ENCODE peak calls at places on chromosomes 6 and 20, in eight cellular contexts. T, L, W, I, S, B, P and G are unnamed samples.

GRCh38 chr6:20692023-20692422 is 157.8 kb downstream of the CDKAL1 start:
- DNase-seq in T (no peak), L (no peak), W (no peak), I (no peak), S (no peak), B (no peak), P (no peak), G (no peak)

GRCh38 chr6:22247916-22248482 is 48.8 kb downstream of the PRL start:
- DNase-seq in T (no peak), L (no peak), W (no peak), I (no peak), S (no peak), B (no peak), P (no peak), G (no peak)

GRCh38 chr6:139439278-139439813 is 64.9 kb upstream of the CITED2 start:
- DNase-seq in T (no peak), L (no peak), W (no peak), I (no peak), S (no peak), B (no peak), P (peak), G (no peak)

GRCh38 chr20:5078399-5078958 is 41.3 kb downstream of the PCNA start:
- DNase-seq in T (peak), L (no peak), W (peak), I (no peak), S (peak), B (peak), P (peak), G (no peak)

GRCh38 chr6:42025066-42025789 is 25.1 kb upstream of the TAF8 start:
- DNase-seq in T (peak), L (no peak), W (no peak), I (no peak), S (no peak), B (no peak), P (no peak), G (no peak)

GRCh38 chr6:137362878-137363804 is 131.1 kb downstream of the OLIG3 start:
- DNase-seq in T (no peak), L (no peak), W (no peak), I (no peak), S (no peak), B (no peak), P (no peak), G (no peak)

GRCh38 chr6:110886555-110887167 is 12.1 kb downstream of the AMD1 start:
- DNase-seq in T (no peak), L (no peak), W (no peak), I (no peak), S (no peak), B (no peak), P (no peak), G (no peak)

GRCh38 chr20:31494131-31494530 is 19.0 kb downstream of the REM1 start:
- DNase-seq in T (no peak), L (no peak), W (peak), I (peak), S (peak), B (peak), P (peak), G (no peak)

GRCh38 chr20:36866681-36867485 is 9.1 kb upstream of the TLDC2 start:
- DNase-seq in T (no peak), L (peak), W (no peak), I (no peak), S (no peak), B (no peak), P (peak), G (no peak)

GRCh38 chr6:31114970-31115849 is 610 bp downstream of the PSORS1C1 start:
- DNase-seq in T (no peak), L (peak), W (no peak), I (peak), S (peak), B (peak), P (peak), G (no peak)

GRCh38 chr20:38076548-38076947 is 43.0 kb downstream of the RPRD1B start:
- DNase-seq in T (no peak), L (no peak), W (no peak), I (no peak), S (no peak), B (no peak), P (no peak), G (no peak)

GRCh38 chr20:38222231-38222922 is 38.2 kb downstream of the KIAA1755 start:
- DNase-seq in T (no peak), L (peak), W (peak), I (no peak), S (peak), B (peak), P (peak), G (peak)

GRCh38 chr20:47358672-47359532 is 2.4 kb upstream of the ZMYND8 start:
- DNase-seq in T (no peak), L (peak), W (peak), I (peak), S (peak), B (peak), P (peak), G (peak)

GRCh38 chr6:168188974-168189678 is 110.1 kb upstream of the FRMD1 start:
- DNase-seq in T (no peak), L (no peak), W (peak), I (no peak), S (no peak), B (no peak), P (no peak), G (no peak)

GRCh38 chr6:32933661-32934085 is 7.2 kb downstream of the HLA-DMB start:
- DNase-seq in T (peak), L (peak), W (peak), I (no peak), S (peak), B (peak), P (peak), G (peak)

GRCh38 chr20:60254901-60255411 is 296.7 kb downstream of the CDH26 start:
- DNase-seq in T (no peak), L (peak), W (peak), I (no peak), S (no peak), B (no peak), P (peak), G (no peak)

GRCh38 chr6:140140891-140141290 is 766.4 kb upstream of the CITED2 start:
- DNase-seq in T (no peak), L (no peak), W (no peak), I (no peak), S (no peak), B (no peak), P (no peak), G (no peak)

GRCh38 chr20:53276143-53276542 is 304.0 kb downstream of the TSHZ2 start:
- DNase-seq in T (no peak), L (no peak), W (no peak), I (no peak), S (no peak), B (no peak), P (no peak), G (no peak)

GRCh38 chr6:13453771-13454251 is 33.6 kb downstream of the GFOD1 start:
- DNase-seq in T (peak), L (peak), W (no peak), I (peak), S (peak), B (peak), P (peak), G (no peak)

GRCh38 chr6:33213166-33213988 is 5.1 kb downstream of the RING1 start:
- DNase-seq in T (no peak), L (no peak), W (peak), I (no peak), S (peak), B (no peak), P (peak), G (no peak)

GRCh38 chr6:132400641-132401119 is 595 bp downstream of the MOXD1 start:
- DNase-seq in T (no peak), L (no peak), W (no peak), I (no peak), S (peak), B (no peak), P (peak), G (no peak)

GRCh38 chr6:142885182-142885867 is 59.7 kb downstream of the HIVEP2 start:
- DNase-seq in T (peak), L (peak), W (peak), I (peak), S (peak), B (peak), P (peak), G (no peak)

GRCh38 chr6:27503436-27504030 is 30.6 kb upstream of the ZNF184 start:
- DNase-seq in T (peak), L (peak), W (peak), I (peak), S (peak), B (no peak), P (peak), G (peak)

GRCh38 chr6:138682722-138683521 is 90.6 kb upstream of the CCDC28A start:
- DNase-seq in T (no peak), L (peak), W (no peak), I (peak), S (peak), B (no peak), P (peak), G (no peak)

GRCh38 chr6:136607204-136607931 is 57.1 kb upstream of the MAP7 start:
- DNase-seq in T (no peak), L (no peak), W (no peak), I (no peak), S (no peak), B (no peak), P (peak), G (no peak)

GRCh38 chr20:49312661-49313060 is 34.8 kb upstream of the ZNFX1 start:
- DNase-seq in T (no peak), L (no peak), W (no peak), I (no peak), S (no peak), B (no peak), P (no peak), G (no peak)

GRCh38 chr6:130206474-130206873 is 16.3 kb downstream of the SAMD3 start:
- DNase-seq in T (no peak), L (no peak), W (no peak), I (no peak), S (no peak), B (no peak), P (no peak), G (no peak)

GRCh38 chr6:128239898-128240509 is 280.4 kb downstream of the PTPRK start:
- DNase-seq in T (peak), L (no peak), W (no peak), I (no peak), S (no peak), B (no peak), P (no peak), G (no peak)

GRCh38 chr6:109383438-109383940 is 1.2 kb upstream of the CD164 start:
- DNase-seq in T (no peak), L (no peak), W (no peak), I (no peak), S (no peak), B (no peak), P (no peak), G (no peak)
- TF ChIP-seq CTCF in T (no peak), L (no peak), W (no peak), I (no peak), S (no peak), B (no peak), P (no peak), G (no peak)

GRCh38 chr6:135062735-135063134 is 8.1 kb upstream of the HBS1L start:
- DNase-seq in T (no peak), L (no peak), W (no peak), I (no peak), S (no peak), B (no peak), P (peak), G (no peak)
- TF ChIP-seq CTCF in T (no peak), L (no peak), W (no peak), I (peak), S (no peak), B (no peak), P (no peak), G (no peak)

GRCh38 chr20:16052406-16052805 is 520.8 kb downstream of the KIF16B start:
- DNase-seq in T (no peak), L (no peak), W (no peak), I (no peak), S (no peak), B (no peak), P (no peak), G (no peak)

GRCh38 chr20:16051968-16052367 is 521.3 kb downstream of the KIF16B start:
- DNase-seq in T (no peak), L (no peak), W (no peak), I (no peak), S (no peak), B (no peak), P (no peak), G (no peak)

GRCh38 chr20:16049478-16050093 is 523.7 kb downstream of the KIF16B start:
- DNase-seq in T (no peak), L (no peak), W (no peak), I (no peak), S (no peak), B (no peak), P (no peak), G (no peak)

DNA sequence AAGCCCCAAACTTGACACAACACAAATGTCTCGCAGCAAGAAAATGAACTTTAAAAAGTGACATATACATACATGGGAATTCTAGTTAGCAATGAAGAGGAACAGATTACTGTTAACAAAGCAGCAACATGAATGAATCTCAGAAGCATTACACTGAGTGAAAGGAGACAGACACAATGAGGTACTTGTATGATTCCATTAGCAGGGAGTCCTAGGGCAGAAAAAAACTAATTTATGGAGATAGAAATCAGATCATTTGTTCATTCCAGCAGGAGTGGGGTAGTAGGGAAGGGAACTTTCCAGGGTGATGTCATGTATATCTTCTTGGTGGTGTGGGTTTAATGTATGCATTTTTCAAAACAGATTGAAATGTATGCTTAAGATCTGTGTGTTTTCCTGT is 524.4 kb downstream of the KIF16B start:
- DNase-seq in T (no peak), L (no peak), W (no peak), I (no peak), S (no peak), B (no peak), P (no peak), G (no peak)
- TF ChIP-seq CTCF in T (no peak), L (no peak), W (no peak), I (no peak), S (no peak), B (no peak), P (no peak), G (no peak)

GRCh38 chr20:41466836-41467619 is 100.4 kb upstream of the EMILIN3 start:
- DNase-seq in T (no peak), L (no peak), W (no peak), I (no peak), S (no peak), B (no peak), P (no peak), G (no peak)
- TF ChIP-seq CTCF in T (no peak), L (no peak), W (no peak), I (peak), S (peak), B (peak), P (no peak), G (no peak)

DNA sequence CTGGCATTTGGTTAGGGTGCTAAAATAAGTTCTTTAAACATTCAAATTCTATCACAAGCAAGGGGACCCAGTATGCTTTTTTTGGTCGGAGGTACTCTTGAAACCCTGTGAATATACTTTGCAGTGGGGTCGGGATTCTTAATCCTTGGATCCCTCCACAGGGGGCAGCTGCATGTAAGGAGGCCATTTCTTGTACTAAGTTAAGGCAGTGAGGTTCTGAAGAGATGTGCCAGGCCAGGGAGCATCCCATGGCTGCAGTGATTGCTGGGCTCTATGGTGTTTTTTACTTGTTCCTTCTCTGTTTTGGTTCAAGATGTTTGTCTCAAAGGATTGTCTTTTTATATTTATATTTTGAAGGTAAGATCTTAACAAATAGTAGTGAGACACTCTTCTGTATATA is 50.4 kb downstream of the TOP1 start:
- DNase-seq in T (no peak), L (no peak), W (no peak), I (no peak), S (no peak), B (no peak), P (no peak), G (no peak)
- TF ChIP-seq CTCF in T (no peak), L (no peak), W (no peak), I (no peak), S (no peak), B (no peak), P (no peak), G (no peak)

DNA sequence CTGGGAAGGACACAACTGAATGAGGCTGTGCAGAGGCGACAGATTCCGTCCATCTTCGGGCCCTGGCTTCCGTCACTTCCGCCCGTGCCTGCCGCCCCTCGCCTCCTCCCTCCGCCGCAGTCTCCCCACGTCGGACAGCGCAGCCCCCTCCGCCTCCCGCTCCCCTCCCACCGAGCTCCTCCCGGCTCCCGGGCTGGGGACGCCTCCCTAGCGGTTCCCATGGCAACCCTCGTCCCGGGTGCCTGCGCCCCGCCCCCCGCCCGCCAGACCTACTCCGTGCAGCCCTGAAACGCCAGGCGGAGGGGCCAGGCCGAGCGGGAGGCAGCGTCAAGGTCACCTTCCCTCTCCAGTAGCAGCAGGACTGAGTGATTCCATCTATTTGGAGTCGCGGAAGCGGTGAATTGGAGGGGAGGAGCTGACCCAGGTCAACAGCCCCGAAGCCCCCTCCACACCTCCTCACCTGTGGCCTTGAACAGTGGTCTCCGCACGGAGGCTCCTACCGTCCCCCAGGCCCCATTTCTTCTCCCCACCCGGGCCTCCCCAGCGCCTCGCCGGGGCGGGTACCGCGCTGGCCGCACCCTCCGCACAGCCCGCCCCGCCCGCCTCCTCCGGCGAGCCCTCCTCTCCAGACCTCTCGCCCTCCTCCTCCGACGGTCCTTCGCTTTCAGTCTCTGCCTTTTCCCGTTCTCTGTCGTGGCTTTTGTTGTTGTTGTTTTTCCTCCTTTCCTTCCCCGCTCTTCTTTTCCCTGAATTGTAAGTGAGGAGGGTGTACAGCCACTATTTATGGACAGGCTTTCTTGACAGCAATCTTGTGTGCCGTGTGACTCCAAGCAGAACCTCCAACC is 951 bp downstream of the NRSN2 start:
- DNase-seq in T (peak), L (peak), W (peak), I (no peak), S (peak), B (peak), P (peak), G (peak)
- TF ChIP-seq CTCF in T (no peak), L (no peak), W (no peak), I (no peak), S (no peak), B (no peak), P (no peak), G (no peak)

DNA sequence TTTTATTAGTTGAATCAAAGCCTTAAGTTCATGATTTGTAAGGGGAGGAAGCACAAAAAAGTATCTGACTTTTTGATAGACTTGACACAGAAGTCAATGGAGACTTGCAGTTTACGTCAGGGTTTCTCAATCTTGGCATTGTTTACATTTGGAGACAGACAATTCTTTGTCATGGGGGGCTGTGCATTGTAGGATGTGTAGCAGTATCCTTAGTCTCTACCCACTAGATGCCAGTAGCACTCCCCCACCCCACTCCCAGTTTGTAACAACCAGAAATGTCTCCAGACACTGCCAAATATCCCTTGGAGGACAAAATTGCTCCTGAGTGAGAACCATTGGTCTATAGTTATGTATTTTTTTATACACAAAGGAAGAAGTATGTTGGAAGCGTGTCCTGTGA is 434.1 kb downstream of the RFPL4B start:
- DNase-seq in T (no peak), L (peak), W (no peak), I (no peak), S (no peak), B (no peak), P (peak), G (no peak)
- TF ChIP-seq CTCF in T (no peak), L (peak), W (no peak), I (peak), S (no peak), B (no peak), P (no peak), G (no peak)

GRCh38 chr6:52285174-52286068 is 879 bp upstream of the MCM3 start:
- DNase-seq in T (no peak), L (no peak), W (no peak), I (no peak), S (no peak), B (no peak), P (peak), G (no peak)
- TF ChIP-seq CTCF in T (peak), L (no peak), W (peak), I (peak), S (no peak), B (peak), P (no peak), G (no peak)

GRCh38 chr6:108566406-108566805 is 5.7 kb downstream of the FOXO3 start:
- DNase-seq in T (no peak), L (no peak), W (no peak), I (no peak), S (no peak), B (no peak), P (no peak), G (no peak)

GRCh38 chr6:108574457-108575149 is 13.9 kb downstream of the FOXO3 start:
- DNase-seq in T (no peak), L (no peak), W (no peak), I (no peak), S (no peak), B (no peak), P (no peak), G (no peak)

GRCh38 chr6:108568101-108568500 is 7.4 kb downstream of the FOXO3 start:
- DNase-seq in T (no peak), L (no peak), W (no peak), I (no peak), S (no peak), B (no peak), P (no peak), G (no peak)

GRCh38 chr6:108565893-108566292 is 5.2 kb downstream of the FOXO3 start:
- DNase-seq in T (no peak), L (peak), W (peak), I (no peak), S (no peak), B (no peak), P (peak), G (no peak)

GRCh38 chr6:108570518-108570917 is 9.8 kb downstream of the FOXO3 start:
- DNase-seq in T (no peak), L (peak), W (no peak), I (no peak), S (no peak), B (no peak), P (no peak), G (no peak)
- TF ChIP-seq CTCF in T (no peak), L (peak), W (no peak), I (peak), S (no peak), B (peak), P (no peak), G (no peak)